ENCODE peak calls at places on chromosomes 4 and X, in eight cellular contexts. Q is SJSA1; R is iris pigment epithelial cell; J is cardiac muscle cell; X is activated CD8-positive, alpha-beta memory T cell treated with anti-CD3 and anti-CD28 coated beads for 4 hours; V is SK-N-DZ; T is HTR-8/SVneo; G is activated CD4-positive, alpha-beta T cell treated with anti-CD3 and anti-CD28 coated beads, Interleukin-2, amount 10 ng/mL, durations not matched to agents 7 days and 5 days. U is an unnamed sample.

GRCh38 chr4:108117473-108118182 is 51.1 kb downstream of the LEF1 start:
- DNase-seq in Q (no peak), R (peak; percentile 5), J (peak; percentile 5), X (no peak), V (no peak), T (no peak), G (no peak), U (no peak)

GRCh38 chr4:86608757-86609375 is 14.8 kb downstream of the PTPN13 start:
- DNase-seq in Q (no peak), R (no peak), J (no peak), X (no peak), V (no peak), T (no peak), G (no peak), U (no peak)

GRCh38 chrX:49309401-49309981 is 6.0 kb downstream of the GAGE10 start:
- DNase-seq in Q (no peak), R (peak; percentile 22), J (peak; percentile 44), X (no peak), V (no peak), T (no peak), G (peak; percentile 14), U (no peak)

GRCh38 chr4:104747635-104748034 is 252.9 kb upstream of the CXXC4 start:
- DNase-seq in Q (no peak), R (peak; percentile 31), J (no peak), X (no peak), V (no peak), T (no peak), G (no peak), U (no peak)

GRCh38 chr4:73499996-73500765 is 18.6 kb downstream of the AFM start:
- DNase-seq in Q (no peak), R (peak; percentile 8), J (peak; percentile 14), X (no peak), V (no peak), T (no peak), G (no peak), U (no peak)

GRCh38 chr4:95889662-95890061 is 49.8 kb downstream of the PDHA2 start:
- DNase-seq in Q (no peak), R (peak; percentile 4), J (peak; percentile 54), X (no peak), V (no peak), T (no peak), G (no peak), U (no peak)

GRCh38 chr4:3217266-3217665 is 31.7 kb upstream of the MSANTD1 start:
- DNase-seq in Q (no peak), R (no peak), J (no peak), X (no peak), V (no peak), T (no peak), G (no peak), U (no peak)

GRCh38 chr4:142818476-142818875 is 27.6 kb downstream of the INPP4B start:
- DNase-seq in Q (no peak), R (no peak), J (peak; percentile 16), X (no peak), V (no peak), T (no peak), G (no peak), U (no peak)

GRCh38 chr4:636628-636950 is 11.2 kb downstream of the PDE6B start:
- DNase-seq in Q (no peak), R (no peak), J (no peak), X (no peak), V (no peak), T (no peak), G (no peak), U (no peak)

GRCh38 chrX:20829665-20830481 is 544.3 kb upstream of the CNKSR2 start:
- DNase-seq in Q (peak; percentile 37), R (peak; percentile 38), J (peak; percentile 13), X (no peak), V (no peak), T (peak; percentile 30), G (no peak), U (no peak)

GRCh38 chr4:23062188-23062587 is 369.5 kb downstream of the GBA3 start:
- DNase-seq in Q (no peak), R (no peak), J (no peak), X (no peak), V (no peak), T (no peak), G (no peak), U (no peak)

GRCh38 chr4:168830777-168831512 is 179.1 kb downstream of the CBR4 start:
- DNase-seq in Q (no peak), R (peak; percentile 64), J (no peak), X (no peak), V (no peak), T (peak; percentile 39), G (no peak), U (no peak)

GRCh38 chrX:12210196-12210815 is 72.0 kb downstream of the FRMPD4 start:
- DNase-seq in Q (peak; percentile 58), R (peak; percentile 18), J (peak; percentile 72), X (no peak), V (no peak), T (peak; percentile 8), G (no peak), U (no peak)

GRCh38 chrX:30635630-30636029 is 17.6 kb upstream of the GK start:
- DNase-seq in Q (no peak), R (no peak), J (peak; percentile 26), X (no peak), V (no peak), T (no peak), G (peak; percentile 28), U (no peak)

GRCh38 chr4:87865288-87865687 is 32.5 kb downstream of the MEPE start:
- DNase-seq in Q (no peak), R (peak; percentile 40), J (no peak), X (no peak), V (no peak), T (no peak), G (no peak), U (no peak)

GRCh38 chrX:2614911-2615310 is 76.2 kb upstream of the CD99 start:
- DNase-seq in Q (no peak), R (peak; percentile 93), J (peak; percentile 85), X (no peak), V (no peak), T (peak; percentile 51), G (no peak), U (no peak)

GRCh38 chr4:152981278-152981677 is 45.2 kb downstream of the FHDC1 start:
- DNase-seq in Q (no peak), R (peak; percentile 70), J (no peak), X (no peak), V (no peak), T (peak; percentile 39), G (no peak), U (no peak)

GRCh38 chrX:138885886-138886285 is 174.4 kb upstream of the FGF13 start:
- DNase-seq in Q (no peak), R (peak; percentile 75), J (no peak), X (no peak), V (no peak), T (no peak), G (no peak), U (no peak)

GRCh38 chr4:138595731-138596465 is 353.7 kb upstream of the SLC7A11 start:
- DNase-seq in Q (no peak), R (no peak), J (peak; percentile 29), X (no peak), V (no peak), T (no peak), G (no peak), U (no peak)

GRCh38 chr4:152014280-152014679 is 253.5 kb upstream of the GATB start:
- DNase-seq in Q (no peak), R (no peak), J (no peak), X (peak; percentile 4), V (no peak), T (no peak), G (peak; percentile 73), U (no peak)

GRCh38 chr4:95549246-95550138 is 719 bp upstream of the UNC5C start:
- DNase-seq in Q (peak; percentile 47), R (peak; percentile 31), J (peak; percentile 70), X (no peak), V (no peak), T (peak; percentile 7), G (peak; percentile 33), U (peak; percentile 13)

GRCh38 chr4:8473198-8473919 is 32.8 kb downstream of the TRMT44 start:
- DNase-seq in Q (peak; percentile 84), R (no peak), J (no peak), X (no peak), V (no peak), T (no peak), G (no peak), U (no peak)

GRCh38 chr4:25030283-25031076 is at the start of gene LGI2:
- DNase-seq in Q (no peak), R (no peak), J (peak; percentile 45), X (no peak), V (no peak), T (peak; percentile 45), G (no peak), U (peak; percentile 44)

GRCh38 chrX:74246524-74246923 is 57.5 kb upstream of the ZCCHC13 start:
- DNase-seq in Q (no peak), R (peak; percentile 46), J (peak; percentile 18), X (no peak), V (no peak), T (no peak), G (no peak), U (no peak)

GRCh38 chr4:11483076-11483475 is 54.4 kb upstream of the HS3ST1 start:
- DNase-seq in Q (no peak), R (peak; percentile 10), J (no peak), X (no peak), V (no peak), T (no peak), G (no peak), U (no peak)

GRCh38 chrX:65451663-65452062 is 82.9 kb downstream of the LAS1L start:
- DNase-seq in Q (no peak), R (peak; percentile 52), J (peak; percentile 14), X (no peak), V (peak; percentile 53), T (no peak), G (peak; percentile 17), U (no peak)

GRCh38 chr4:141462361-141462760 is 174.0 kb upstream of the IL15 start:
- DNase-seq in Q (no peak), R (peak; percentile 22), J (no peak), X (no peak), V (no peak), T (no peak), G (no peak), U (no peak)

GRCh38 chrX:9610774-9611392 is 146.0 kb downstream of the TBL1X start:
- DNase-seq in Q (no peak), R (peak; percentile 36), J (peak; percentile 25), X (no peak), V (no peak), T (no peak), G (no peak), U (no peak)

GRCh38 chrX:129961180-129962083 is 21.0 kb upstream of the BCORL1 start:
- DNase-seq in Q (peak; percentile 59), R (peak; percentile 13), J (no peak), X (no peak), V (no peak), T (no peak), G (peak; percentile 78), U (no peak)